ENCODE peak calls at places on chromosome 19, in eight cellular contexts. C, Y, Q, N, U, X, P and V are unnamed samples.

GRCh38 chr19:30391052-30391451 is 18.9 kb downstream of the ZNF536 start:
- DNase-seq in P (no peak), N (no peak), Q (no peak), Y (no peak), X (no peak), U (no peak), C (no peak), V (no peak)

GRCh38 chr19:1513492-1514294 is 874 bp upstream of the ADAMTSL5 start:
- DNase-seq in P (peak), X (peak), Q (peak), Y (peak), U (peak), N (no peak), C (peak), V (no peak)

GRCh38 chr19:50489461-50490011 is 12.9 kb upstream of the GARIN5A start:
- DNase-seq in N (peak), Q (no peak), U (no peak), Y (no peak), X (no peak), P (no peak), C (no peak), V (no peak)

GRCh38 chr19:54708781-54709180 is 15.5 kb upstream of the KIR3DL3 start:
- DNase-seq in N (no peak), U (no peak), Q (no peak), P (no peak), X (no peak), C (no peak), Y (no peak), V (no peak)

GRCh38 chr19:49359851-49360845 is 2.1 kb downstream of the TEAD2 start:
- DNase-seq in C (no peak), N (no peak), U (no peak), Y (no peak), X (no peak), Q (no peak), P (no peak), V (no peak)

GRCh38 chr19:1131718-1132552 is 28.1 kb downstream of the GPX4 start:
- DNase-seq in U (peak), Q (peak), P (peak), N (peak), C (peak), Y (peak), X (peak), V (peak)

GRCh38 chr19:49946415-49946814 is 14.6 kb downstream of the SIGLEC11 start:
- DNase-seq in Q (no peak), P (no peak), C (no peak), Y (no peak), N (no peak), U (no peak), X (no peak), V (no peak)

GRCh38 chr19:28290963-28291657 is 921.8 kb downstream of the UQCRFS1 start:
- DNase-seq in Q (no peak), X (no peak), P (no peak), U (peak), C (no peak), N (no peak), Y (no peak), V (no peak)

GRCh38 chr19:35213678-35214632 is 14.6 kb downstream of the FAM187B start:
- DNase-seq in N (no peak), P (peak), Q (peak), U (peak), Y (peak), C (peak), X (peak), V (peak)

GRCh38 chr19:19745496-19746285 is 12.8 kb upstream of the ZNF14 start:
- DNase-seq in C (no peak), Y (no peak), U (no peak), P (no peak), N (peak), X (no peak), Q (no peak), V (no peak)

GRCh38 chr19:35166100-35167063 is 11.8 kb downstream of the FXYD5 start:
- DNase-seq in X (no peak), U (no peak), Q (no peak), P (no peak), Y (no peak), C (no peak), N (no peak), V (no peak)

GRCh38 chr19:41912899-41913475 is 15.3 kb downstream of the ERFL start:
- DNase-seq in U (no peak), X (peak), Y (no peak), C (peak), Q (no peak), N (no peak), P (no peak), V (no peak)